ENCODE peak calls at places on chromosomes 3 and 15, in eight cellular contexts. Q is suprapubic skin; G is CD8-positive, alpha-beta memory T cell; W is HL-60; I is AG04450; F is mesendoderm; M is transverse colon; A is aorta. V is an unnamed sample.

GRCh38 chr3:126911162-126912026 is 71.5 kb upstream of the PLXNA1 start:
- DNase-seq in W (peak; percentile 80), I (no peak), G (peak; percentile 62), M (peak; percentile 60), F (peak; percentile 90), Q (peak; percentile 72), A (peak; percentile 76), V (peak; percentile 88)

GRCh38 chr3:15673536-15673935 is 72.0 kb downstream of the BTD start:
- DNase-seq in W (no peak), Q (no peak), A (no peak), G (no peak), M (no peak), I (no peak), F (no peak), V (no peak)

GRCh38 chr3:100972293-100972692 is 20.9 kb downstream of the ABI3BP start:
- DNase-seq in Q (no peak), M (no peak), G (no peak), A (no peak), W (no peak), F (no peak), I (no peak), V (no peak)

GRCh38 chr3:169264711-169265110 is 398.8 kb downstream of the MECOM start:
- DNase-seq in I (no peak), M (peak; percentile 66), G (no peak), A (no peak), Q (no peak), F (no peak), W (no peak), V (no peak)

GRCh38 chr15:69456208-69457166 is 3.9 kb downstream of the RPLP1 start:
- DNase-seq in F (no peak), A (no peak), G (no peak), Q (peak; percentile 36), W (no peak), M (no peak), I (no peak), V (no peak)

GRCh38 chr3:71581981-71582611 is 1.4 kb downstream of the FOXP1 start:
- DNase-seq in M (peak; percentile 52), F (peak; percentile 84), W (peak; percentile 57), G (peak; percentile 1), I (no peak), Q (peak; percentile 81), A (peak; percentile 89), V (no peak)

GRCh38 chr15:40694706-40695468 is at the start of gene RAD51:
- DNase-seq in F (peak; percentile 97), W (peak; percentile 94), M (peak; percentile 95), I (peak; percentile 84), Q (peak; percentile 94), A (peak; percentile 98), G (peak; percentile 88), V (peak; percentile 92)

GRCh38 chr3:136512391-136512790 is 239.8 kb downstream of the STAG1 start:
- DNase-seq in G (no peak), A (no peak), M (no peak), I (peak; percentile 20), Q (no peak), F (no peak), W (no peak), V (no peak)

GRCh38 chr15:48102167-48102566 is 18.6 kb upstream of the SLC24A5 start:
- DNase-seq in W (no peak), Q (no peak), G (no peak), F (no peak), A (no peak), I (no peak), M (no peak), V (no peak)

GRCh38 chr3:152331975-152332374 is 63.2 kb downstream of the MBNL1 start:
- DNase-seq in W (no peak), Q (no peak), F (no peak), M (no peak), G (no peak), I (no peak), A (no peak), V (no peak)

GRCh38 chr3:122247825-122248185 is 64.3 kb downstream of the CASR start:
- DNase-seq in A (no peak), Q (no peak), G (no peak), I (no peak), W (no peak), F (no peak), M (no peak), V (no peak)

GRCh38 chr15:91603681-91604080 is 249.8 kb upstream of the SLCO3A1 start:
- DNase-seq in M (no peak), A (no peak), F (no peak), I (no peak), W (no peak), G (no peak), Q (no peak), V (no peak)

DNA sequence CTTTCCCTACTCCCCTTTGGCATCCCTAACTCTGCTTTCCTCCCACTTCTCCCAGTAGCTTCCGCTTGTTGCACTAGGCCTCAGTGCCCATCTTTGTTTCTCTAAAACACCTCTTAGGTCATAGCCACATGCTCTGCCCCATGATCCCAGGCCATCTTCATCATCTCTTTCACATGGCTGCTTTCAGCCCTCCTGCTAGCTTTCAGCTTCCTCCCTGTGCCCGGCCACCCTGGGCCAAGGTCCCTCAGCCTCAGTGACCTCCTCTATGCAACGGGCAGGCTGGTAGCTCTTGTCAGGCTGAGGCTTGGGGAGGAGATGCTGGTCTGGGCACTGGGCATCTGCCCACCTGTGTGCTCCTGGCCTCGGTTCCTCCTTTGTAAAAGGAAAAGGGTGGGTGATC is 2.3 kb downstream of the PLEKHO2 start:
- DNase-seq in I (no peak), Q (no peak), A (no peak), F (no peak), W (no peak), G (no peak), M (no peak), V (no peak)
- H3K4me3 ChIP-seq in I (peak overlapping the region; percentile 96), Q (peak overlapping the region; percentile 82), A (no peak overlapping the region), F (no peak overlapping the region), W (peak overlapping the region; percentile 87), G (peak overlapping the region; percentile 36), M (peak overlapping the region; percentile 69), V (peak overlapping the region; percentile 50)

DNA sequence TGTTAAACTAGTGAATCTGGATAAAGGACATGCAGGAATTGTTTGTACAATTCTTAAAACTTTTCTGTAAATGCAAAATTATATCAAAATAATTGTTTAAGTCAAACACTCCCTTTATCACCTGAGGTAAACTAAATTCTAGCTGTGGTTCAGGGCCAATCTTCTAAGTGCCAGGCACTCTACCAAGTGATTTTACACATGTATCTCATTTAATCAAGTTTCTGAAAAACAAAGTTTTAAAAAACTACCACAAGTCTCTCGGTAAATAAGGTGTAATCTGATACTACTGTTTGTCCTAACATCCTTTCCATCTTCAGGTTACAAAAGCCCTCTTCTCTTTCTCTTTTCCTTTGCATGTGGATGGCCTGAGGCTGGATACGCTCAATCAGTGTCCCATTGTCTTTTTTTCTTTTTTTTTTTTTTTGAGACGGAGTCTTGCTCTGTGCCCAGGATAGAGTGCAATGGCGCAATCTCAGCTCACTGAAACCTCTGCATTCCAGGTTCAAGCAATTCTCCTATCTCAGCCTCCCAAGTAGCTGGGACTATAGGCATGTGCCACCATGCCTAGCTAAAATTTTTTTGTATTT is 19.3 kb downstream of the IFT80 start:
- DNase-seq in G (no peak), M (no peak), I (no peak), A (no peak), Q (no peak), F (peak; percentile 54), W (no peak), V (no peak)
- H3K4me3 ChIP-seq in G (no peak overlapping the region), M (no peak overlapping the region), I (no peak overlapping the region), A (no peak overlapping the region), Q (no peak overlapping the region), F (no peak overlapping the region), W (no peak overlapping the region), V (no peak overlapping the region)

DNA sequence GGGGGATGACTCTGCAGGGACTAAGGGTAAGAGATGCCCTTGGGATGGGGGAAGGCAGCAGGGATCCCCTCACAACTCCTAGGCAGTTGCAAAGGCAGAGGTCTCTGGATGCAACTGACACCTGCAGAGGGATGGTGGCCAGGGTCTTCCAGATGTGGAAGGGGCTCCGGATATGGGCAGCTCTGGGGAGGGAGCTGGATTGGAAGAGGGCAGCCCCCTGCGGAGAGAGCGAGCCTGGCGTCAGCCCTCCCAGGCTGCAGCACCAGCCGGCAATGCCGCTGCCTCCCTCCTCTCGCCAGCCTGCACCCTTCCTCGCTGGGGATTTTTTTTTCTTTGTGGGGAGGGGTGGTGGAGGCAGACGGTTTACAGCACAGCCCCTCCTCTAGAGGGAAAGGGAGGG is 1.7 kb downstream of the INSYN1 start:
- DNase-seq in I (no peak), W (no peak), F (no peak), G (no peak), Q (no peak), M (no peak), A (no peak), V (no peak)
- H3K4me3 ChIP-seq in I (no peak overlapping the region), W (no peak overlapping the region), F (no peak overlapping the region), G (no peak overlapping the region), Q (peak overlapping the region; percentile 72), M (peak overlapping the region; percentile 50), A (peak overlapping the region; percentile 76), V (no peak overlapping the region)

GRCh38 chr15:34987623-34987981 is 485 bp downstream of the ZNF770 start:
- DNase-seq in W (no peak), M (no peak), G (no peak), I (no peak), Q (no peak), F (no peak), A (no peak), V (no peak)

GRCh38 chr15:34987982-34988873 is at the start of gene ZNF770:
- DNase-seq in F (peak; percentile 84), W (peak; percentile 63), Q (peak; percentile 84), I (peak; percentile 26), A (peak; percentile 92), G (peak; percentile 70), M (peak; percentile 83), V (peak; percentile 76)

GRCh38 chr15:34987182-34987488 is 952 bp downstream of the ZNF770 start:
- DNase-seq in W (no peak), M (no peak), Q (no peak), F (peak; percentile 42), A (no peak), I (no peak), G (no peak), V (no peak)

GRCh38 chr15:34986326-34987181 is 1.5 kb downstream of the ZNF770 start:
- DNase-seq in M (no peak), W (no peak), G (no peak), Q (no peak), F (no peak), I (no peak), A (no peak), V (no peak)

GRCh38 chr15:34984884-34985630 is 3.0 kb downstream of the ZNF770 start:
- DNase-seq in Q (no peak), I (no peak), A (no peak), F (no peak), W (no peak), G (no peak), M (no peak), V (no peak)
- H3K4me3 ChIP-seq in Q (no peak overlapping the region), I (no peak overlapping the region), A (no peak overlapping the region), F (no peak overlapping the region), W (peak overlapping the region; percentile 4), G (no peak overlapping the region), M (no peak overlapping the region), V (no peak overlapping the region)

V was measured in CD4-positive, alpha-beta memory T cell.